ENCODE peak calls at places on chromosomes 6 and 20, in six cellular contexts. J is NCI-H524; X is activated CD4-positive, alpha-beta T cell treated with anti-CD3 and anti-CD28 coated beads for 48 hours; E is cardiac fibroblast; C is WTC11; Q is stimulated activated naive B cell treated with anti-CD40 and anti-IgM and Interleukin-4, amounts not matched to agents 10 μg/mL and 1 μg/mL and 100 μg/mL, for 72 hours. F is an unnamed sample.

GRCh38 chr6:109961666-109962065 is 16.4 kb upstream of the GPR6 start:
- DNase-seq in X (no peak), Q (peak; percentile 4), C (no peak), E (peak; percentile 3), J (no peak), F (no peak)

GRCh38 chr6:31972709-31973350 is 892 bp upstream of the DXO start:
- DNase-seq in E (peak; percentile 54), X (peak; percentile 36), Q (no peak), J (no peak), C (no peak), F (no peak)

GRCh38 chr6:109441069-109441816 is 719 bp downstream of the SMPD2 start:
- DNase-seq in E (peak; percentile 58), Q (no peak), X (peak; percentile 58), J (no peak), C (peak; percentile 69), F (peak; percentile 40)

GRCh38 chr20:46872315-46873211 is 22.1 kb upstream of the EYA2 start:
- DNase-seq in C (no peak), J (no peak), E (peak; percentile 23), Q (no peak), X (peak; percentile 17), F (no peak)

GRCh38 chr6:119351005-119351394 is 1.4 kb upstream of the MAN1A1 start:
- DNase-seq in C (no peak), Q (no peak), X (no peak), J (no peak), E (peak; percentile 70), F (no peak)

GRCh38 chr6:39925191-39925930 is 8.9 kb downstream of the MOCS1 start:
- DNase-seq in Q (no peak), E (no peak), X (no peak), J (no peak), C (no peak), F (no peak)

GRCh38 chr20:57659131-57659788 is 39.0 kb upstream of the ZBP1 start:
- DNase-seq in Q (no peak), E (no peak), X (no peak), C (peak; percentile 9), J (no peak), F (no peak)

GRCh38 chr6:25956231-25956630 is 6.4 kb upstream of the TRIM38 start:
- DNase-seq in C (no peak), Q (no peak), E (no peak), J (no peak), X (no peak), F (no peak)

GRCh38 chr6:160464744-160465143 is 116.6 kb downstream of the SLC22A3 start:
- DNase-seq in J (no peak), C (no peak), Q (no peak), E (no peak), X (no peak), F (no peak)

GRCh38 chr6:74320076-74320475 is 624.1 kb downstream of the CD109 start:
- DNase-seq in E (no peak), Q (no peak), C (no peak), X (no peak), J (no peak), F (no peak)

GRCh38 chr20:48697845-48698491 is 129.8 kb downstream of the PREX1 start:
- DNase-seq in J (peak; percentile 63), X (no peak), E (peak; percentile 91), Q (no peak), C (no peak), F (peak; percentile 87)

GRCh38 chr6:118679293-118679692 is 27.9 kb upstream of the CEP85L start:
- DNase-seq in Q (no peak), X (no peak), J (no peak), C (no peak), E (peak; percentile 15), F (no peak)

F was measured in HepG2.